ENCODE peak calls at places on chromosomes 3 and 15, in ten cellular contexts. D, T, X, O, H, R, A, U, M and I are unnamed samples.

GRCh38 chr15:78347586-78348543 is 7.7 kb downstream of the CRABP1 start:
- DNase-seq in D (no peak), T (no peak), X (no peak), O (no peak), H (no peak), R (no peak), A (no peak), U (no peak), M (no peak), I (no peak)

GRCh38 chr3:130644600-130645232 is 101.9 kb downstream of the PIK3R4 start:
- DNase-seq in D (no peak), T (no peak), X (no peak), O (no peak), H (no peak), R (no peak), A (no peak), U (no peak), M (no peak), I (no peak)

GRCh38 chr3:150605998-150606641 is 3.0 kb downstream of the SELENOT start:
- DNase-seq in D (no peak), T (no peak), X (no peak), O (no peak), H (no peak), R (no peak), A (no peak), U (no peak), M (no peak), I (no peak)

GRCh38 chr3:52018319-52019000 is 22.8 kb upstream of the RPL29 start:
- DNase-seq in D (no peak), T (no peak), X (no peak), O (no peak), H (no peak), R (no peak), A (no peak), U (no peak), M (no peak), I (no peak)

GRCh38 chr3:181313379-181313778 is 323.8 kb upstream of the DNAJC19 start:
- DNase-seq in D (no peak), T (no peak), X (peak; percentile 54), O (no peak), H (no peak), R (no peak), A (no peak), U (no peak), M (no peak), I (no peak)

GRCh38 chr15:89421219-89421618 is 75.2 kb downstream of the RHCG start:
- DNase-seq in D (no peak), T (no peak), X (no peak), O (no peak), H (no peak), R (no peak), A (no peak), U (no peak), M (no peak), I (no peak)

GRCh38 chr15:66611257-66612053 is 45.7 kb upstream of the LCTL start:
- DNase-seq in D (no peak), T (no peak), X (no peak), O (no peak), H (no peak), R (no peak), A (no peak), U (no peak), M (no peak), I (no peak)

GRCh38 chr3:109275702-109276293 is 40.5 kb downstream of the DPPA2 start:
- DNase-seq in D (peak; percentile 33), T (peak; percentile 55), X (peak; percentile 55), O (peak; percentile 37), H (peak; percentile 64), R (no peak), A (peak; percentile 18), U (no peak), M (peak; percentile 2), I (no peak)

GRCh38 chr3:55161256-55161655 is 233.4 kb upstream of the LRTM1 start:
- DNase-seq in D (no peak), T (peak; percentile 47), X (no peak), O (no peak), H (no peak), R (no peak), A (no peak), U (no peak), M (no peak), I (no peak)

GRCh38 chr15:44798815-44799214 is 62.5 kb downstream of the TRIM69 start:
- DNase-seq in D (no peak), T (no peak), X (no peak), O (no peak), H (no peak), R (no peak), A (no peak), U (no peak), M (no peak), I (no peak)
- TF ChIP-seq CTCF in D (peak; percentile 36), T (peak; percentile 38), X (peak; percentile 16), O (peak; percentile 41), H (no peak), R (no peak), A (peak; percentile 32), U (peak; percentile 7), M (peak; percentile 37), I (peak; percentile 11)

GRCh38 chr3:182682263-182683229 is 110.8 kb upstream of the ATP11B start:
- DNase-seq in D (no peak), T (peak; percentile 36), X (peak; percentile 85), O (no peak), H (peak; percentile 85), R (no peak), A (no peak), U (peak; percentile 87), M (no peak), I (peak; percentile 87)
- TF ChIP-seq CTCF in D (peak; percentile 32), T (peak; percentile 2), X (peak; percentile 35), O (peak; percentile 49), H (no peak), R (no peak), A (peak; percentile 18), U (peak; percentile 3), M (peak; percentile 42), I (peak; percentile 25)

GRCh38 chr3:114447545-114447944 is 153.7 kb downstream of the TIGIT start:
- DNase-seq in D (no peak), T (no peak), X (no peak), O (no peak), H (no peak), R (no peak), A (no peak), U (no peak), M (no peak), I (no peak)
- TF ChIP-seq CTCF in D (no peak), T (no peak), X (no peak), O (no peak), H (no peak), R (no peak), A (no peak), U (no peak), M (no peak), I (no peak)

GRCh38 chr3:139218046-139218445 is 125.8 kb upstream of the MRPS22 start:
- DNase-seq in D (no peak), T (no peak), X (no peak), O (peak; percentile 10), H (no peak), R (no peak), A (no peak), U (no peak), M (no peak), I (no peak)

GRCh38 chr3:139216958-139217357 is 126.9 kb upstream of the MRPS22 start:
- DNase-seq in D (no peak), T (no peak), X (no peak), O (no peak), H (no peak), R (no peak), A (no peak), U (no peak), M (no peak), I (no peak)

GRCh38 chr3:139217633-139218032 is 126.2 kb upstream of the MRPS22 start:
- DNase-seq in D (no peak), T (no peak), X (no peak), O (no peak), H (no peak), R (no peak), A (no peak), U (no peak), M (no peak), I (no peak)

GRCh38 chr3:139222100-139222657 is 121.6 kb upstream of the MRPS22 start:
- DNase-seq in D (no peak), T (no peak), X (no peak), O (no peak), H (no peak), R (no peak), A (no peak), U (no peak), M (no peak), I (no peak)

DNA sequence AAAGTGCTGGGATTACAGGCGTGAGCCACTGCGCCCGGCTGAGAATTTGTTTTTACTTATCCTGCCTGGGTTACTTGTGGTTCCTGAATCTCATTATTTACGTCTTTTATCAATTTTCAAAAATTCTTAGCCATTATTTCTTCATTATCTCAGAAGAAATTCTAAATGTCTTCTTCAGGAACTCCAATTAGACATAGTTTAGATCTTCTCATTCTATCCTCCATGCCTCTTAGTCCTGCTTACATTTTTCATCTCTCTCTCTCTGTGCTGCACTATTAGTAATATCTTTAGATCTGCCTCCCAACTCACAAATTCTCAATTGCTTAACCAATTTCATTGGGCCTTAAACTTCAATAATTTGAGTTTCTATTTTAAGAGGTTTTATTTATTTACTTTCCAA is 124.4 kb upstream of the MRPS22 start:
- DNase-seq in D (no peak), T (no peak), X (no peak), O (no peak), H (no peak), R (no peak), A (no peak), U (no peak), M (no peak), I (no peak)
- TF ChIP-seq CTCF in D (no peak), T (no peak), X (no peak), O (no peak), H (no peak), R (no peak), A (no peak), U (no peak), M (no peak), I (no peak)

GRCh38 chr3:159517105-159517504 is 471.5 kb upstream of the IL12A start:
- DNase-seq in D (no peak), T (no peak), X (no peak), O (no peak), H (no peak), R (no peak), A (no peak), U (no peak), M (no peak), I (no peak)

GRCh38 chr3:159520638-159521037 is 468.0 kb upstream of the IL12A start:
- DNase-seq in D (no peak), T (no peak), X (no peak), O (no peak), H (no peak), R (no peak), A (no peak), U (no peak), M (no peak), I (no peak)
- TF ChIP-seq CTCF in D (no peak), T (no peak), X (no peak), O (no peak), H (no peak), R (no peak), A (no peak), U (no peak), M (no peak), I (no peak)

GRCh38 chr3:43690400-43691119 is at the start of gene ABHD5:
- DNase-seq in D (peak; percentile 85), T (peak; percentile 95), X (peak; percentile 93), O (peak; percentile 89), H (peak; percentile 87), R (peak; percentile 85), A (peak; percentile 86), U (peak; percentile 96), M (peak; percentile 83), I (peak; percentile 95)
- TF ChIP-seq CTCF in D (peak; percentile 26), T (peak; percentile 19), X (peak; percentile 32), O (peak; percentile 65), H (no peak), R (peak; percentile 5), A (peak; percentile 46), U (peak; percentile 15), M (peak; percentile 27), I (peak; percentile 14)